ENCODE peak calls at places on chromosomes 12 and 14, in seven cellular contexts. One of them, this sample, is unnamed.

GRCh38 chr12:91866566-91866965 is 279.1 kb downstream of the BTG1 start:
- DNase-seq in SW480: peak; percentile 97
- DNase-seq in HTR-8/SVneo: no peak
- DNase-seq in AG10803: no peak
- DNase-seq in activated B cell treated with CpG ODN at 0.5 μM for 24 hours: no peak
- DNase-seq in CD8-positive, alpha-beta T cell: no peak
- DNase-seq in effector CD8-positive, alpha-beta T cell: no peak
- DNase-seq in this sample: no peak

GRCh38 chr14:103880334-103880985 is 33.1 kb upstream of the PPP1R13B start:
- DNase-seq in activated B cell treated with CpG ODN at 0.5 μM for 24 hours: no peak
- DNase-seq in HTR-8/SVneo: no peak
- DNase-seq in SW480: peak; percentile 85
- DNase-seq in effector CD8-positive, alpha-beta T cell: peak; percentile 12
- DNase-seq in AG10803: peak; percentile 83
- DNase-seq in CD8-positive, alpha-beta T cell: peak; percentile 42
- DNase-seq in this sample: peak; percentile 94

GRCh38 chr12:25585021-25585523 is 32.0 kb upstream of the LMNTD1 start:
- DNase-seq in CD8-positive, alpha-beta T cell: no peak
- DNase-seq in AG10803: peak; percentile 74
- DNase-seq in HTR-8/SVneo: no peak
- DNase-seq in SW480: no peak
- DNase-seq in activated B cell treated with CpG ODN at 0.5 μM for 24 hours: no peak
- DNase-seq in effector CD8-positive, alpha-beta T cell: no peak
- DNase-seq in this sample: no peak

GRCh38 chr12:11839093-11839641 is 189.7 kb downstream of the ETV6 start:
- DNase-seq in CD8-positive, alpha-beta T cell: no peak
- DNase-seq in SW480: no peak
- DNase-seq in effector CD8-positive, alpha-beta T cell: no peak
- DNase-seq in HTR-8/SVneo: no peak
- DNase-seq in AG10803: no peak
- DNase-seq in activated B cell treated with CpG ODN at 0.5 μM for 24 hours: no peak
- DNase-seq in this sample: no peak

GRCh38 chr14:93008381-93008780 is 85.4 kb downstream of the CHGA start:
- DNase-seq in activated B cell treated with CpG ODN at 0.5 μM for 24 hours: no peak
- DNase-seq in effector CD8-positive, alpha-beta T cell: no peak
- DNase-seq in HTR-8/SVneo: peak; percentile 33
- DNase-seq in CD8-positive, alpha-beta T cell: no peak
- DNase-seq in SW480: no peak
- DNase-seq in AG10803: peak; percentile 20
- DNase-seq in this sample: no peak

GRCh38 chr12:85029456-85029855 is 6.6 kb downstream of the TSPAN19 start:
- DNase-seq in HTR-8/SVneo: peak; percentile 3
- DNase-seq in activated B cell treated with CpG ODN at 0.5 μM for 24 hours: no peak
- DNase-seq in CD8-positive, alpha-beta T cell: no peak
- DNase-seq in SW480: peak; percentile 25
- DNase-seq in effector CD8-positive, alpha-beta T cell: no peak
- DNase-seq in AG10803: peak; percentile 36
- DNase-seq in this sample: no peak

GRCh38 chr14:42130809-42131208 is 524.1 kb downstream of the LRFN5 start:
- DNase-seq in AG10803: no peak
- DNase-seq in effector CD8-positive, alpha-beta T cell: no peak
- DNase-seq in SW480: no peak
- DNase-seq in HTR-8/SVneo: no peak
- DNase-seq in activated B cell treated with CpG ODN at 0.5 μM for 24 hours: no peak
- DNase-seq in CD8-positive, alpha-beta T cell: no peak
- DNase-seq in this sample: no peak

GRCh38 chr12:56935157-56935556 is 949 bp upstream of the SDR9C7 start:
- DNase-seq in AG10803: no peak
- DNase-seq in activated B cell treated with CpG ODN at 0.5 μM for 24 hours: no peak
- DNase-seq in HTR-8/SVneo: no peak
- DNase-seq in SW480: no peak
- DNase-seq in effector CD8-positive, alpha-beta T cell: no peak
- DNase-seq in CD8-positive, alpha-beta T cell: no peak
- DNase-seq in this sample: no peak

GRCh38 chr12:96493101-96493500 is 3.7 kb downstream of the CFAP54 start:
- DNase-seq in activated B cell treated with CpG ODN at 0.5 μM for 24 hours: no peak
- DNase-seq in AG10803: peak; percentile 25
- DNase-seq in effector CD8-positive, alpha-beta T cell: no peak
- DNase-seq in SW480: no peak
- DNase-seq in CD8-positive, alpha-beta T cell: no peak
- DNase-seq in HTR-8/SVneo: no peak
- DNase-seq in this sample: no peak

GRCh38 chr14:55386037-55386798 is 25.4 kb downstream of the ATG14 start:
- DNase-seq in CD8-positive, alpha-beta T cell: no peak
- DNase-seq in effector CD8-positive, alpha-beta T cell: no peak
- DNase-seq in SW480: no peak
- DNase-seq in AG10803: no peak
- DNase-seq in HTR-8/SVneo: no peak
- DNase-seq in activated B cell treated with CpG ODN at 0.5 μM for 24 hours: no peak
- DNase-seq in this sample: no peak

GRCh38 chr12:113010701-113011100 is 32.4 kb downstream of the OAS2 start:
- DNase-seq in AG10803: no peak
- DNase-seq in HTR-8/SVneo: no peak
- DNase-seq in activated B cell treated with CpG ODN at 0.5 μM for 24 hours: no peak
- DNase-seq in effector CD8-positive, alpha-beta T cell: no peak
- DNase-seq in CD8-positive, alpha-beta T cell: no peak
- DNase-seq in SW480: no peak
- DNase-seq in this sample: no peak

GRCh38 chr12:6089041-6089823 is 35.2 kb downstream of the VWF start:
- DNase-seq in HTR-8/SVneo: no peak
- DNase-seq in AG10803: no peak
- DNase-seq in SW480: peak; percentile 88
- DNase-seq in CD8-positive, alpha-beta T cell: no peak
- DNase-seq in effector CD8-positive, alpha-beta T cell: no peak
- DNase-seq in activated B cell treated with CpG ODN at 0.5 μM for 24 hours: no peak
- DNase-seq in this sample: peak; percentile 57

GRCh38 chr14:99982449-99983250 is 82.6 kb upstream of the EVL start:
- DNase-seq in activated B cell treated with CpG ODN at 0.5 μM for 24 hours: no peak
- DNase-seq in HTR-8/SVneo: peak; percentile 66
- DNase-seq in SW480: peak; percentile 65
- DNase-seq in effector CD8-positive, alpha-beta T cell: peak; percentile 45
- DNase-seq in AG10803: peak; percentile 67
- DNase-seq in CD8-positive, alpha-beta T cell: peak; percentile 45
- DNase-seq in this sample: no peak

GRCh38 chr12:17992002-17992656 is 97.9 kb downstream of the RERGL start:
- DNase-seq in activated B cell treated with CpG ODN at 0.5 μM for 24 hours: no peak
- DNase-seq in CD8-positive, alpha-beta T cell: no peak
- DNase-seq in AG10803: peak; percentile 55
- DNase-seq in effector CD8-positive, alpha-beta T cell: no peak
- DNase-seq in SW480: peak; percentile 44
- DNase-seq in HTR-8/SVneo: no peak
- DNase-seq in this sample: no peak

GRCh38 chr12:48028541-48029400 is 24.5 kb upstream of the COL2A1 start:
- DNase-seq in activated B cell treated with CpG ODN at 0.5 μM for 24 hours: no peak
- DNase-seq in SW480: no peak
- DNase-seq in HTR-8/SVneo: no peak
- DNase-seq in CD8-positive, alpha-beta T cell: no peak
- DNase-seq in effector CD8-positive, alpha-beta T cell: no peak
- DNase-seq in AG10803: no peak
- DNase-seq in this sample: no peak

GRCh38 chr12:67447180-67447579 is 178.0 kb downstream of the CAND1 start:
- DNase-seq in CD8-positive, alpha-beta T cell: no peak
- DNase-seq in activated B cell treated with CpG ODN at 0.5 μM for 24 hours: no peak
- DNase-seq in effector CD8-positive, alpha-beta T cell: no peak
- DNase-seq in SW480: no peak
- DNase-seq in AG10803: no peak
- DNase-seq in HTR-8/SVneo: no peak
- DNase-seq in this sample: no peak

GRCh38 chr12:104792570-104792969 is 165.5 kb downstream of the SLC41A2 start:
- DNase-seq in HTR-8/SVneo: peak; percentile 37
- DNase-seq in AG10803: peak; percentile 91
- DNase-seq in activated B cell treated with CpG ODN at 0.5 μM for 24 hours: no peak
- DNase-seq in effector CD8-positive, alpha-beta T cell: no peak
- DNase-seq in SW480: peak; percentile 2
- DNase-seq in CD8-positive, alpha-beta T cell: no peak
- DNase-seq in this sample: no peak

GRCh38 chr12:103547929-103548328 is 39.1 kb upstream of the STAB2 start:
- DNase-seq in AG10803: no peak
- DNase-seq in SW480: no peak
- DNase-seq in effector CD8-positive, alpha-beta T cell: no peak
- DNase-seq in CD8-positive, alpha-beta T cell: no peak
- DNase-seq in HTR-8/SVneo: no peak
- DNase-seq in activated B cell treated with CpG ODN at 0.5 μM for 24 hours: no peak
- DNase-seq in this sample: no peak

GRCh38 chr12:51678086-51678724 is 87.2 kb downstream of the SCN8A start:
- DNase-seq in activated B cell treated with CpG ODN at 0.5 μM for 24 hours: no peak
- DNase-seq in AG10803: peak; percentile 64
- DNase-seq in SW480: peak; percentile 64
- DNase-seq in HTR-8/SVneo: peak; percentile 59
- DNase-seq in CD8-positive, alpha-beta T cell: no peak
- DNase-seq in effector CD8-positive, alpha-beta T cell: no peak
- DNase-seq in this sample: no peak

GRCh38 chr14:85439696-85440328 is 90.1 kb upstream of the FLRT2 start:
- DNase-seq in activated B cell treated with CpG ODN at 0.5 μM for 24 hours: no peak
- DNase-seq in CD8-positive, alpha-beta T cell: no peak
- DNase-seq in HTR-8/SVneo: peak; percentile 58
- DNase-seq in effector CD8-positive, alpha-beta T cell: no peak
- DNase-seq in AG10803: peak; percentile 94
- DNase-seq in SW480: no peak
- DNase-seq in this sample: no peak

GRCh38 chr12:77493311-77493710 is 337.4 kb upstream of the NAV3 start:
- DNase-seq in effector CD8-positive, alpha-beta T cell: no peak
- DNase-seq in activated B cell treated with CpG ODN at 0.5 μM for 24 hours: no peak
- DNase-seq in AG10803: peak; percentile 19
- DNase-seq in HTR-8/SVneo: no peak
- DNase-seq in CD8-positive, alpha-beta T cell: no peak
- DNase-seq in SW480: no peak
- DNase-seq in this sample: no peak

GRCh38 chr12:22029991-22030390 is 16.0 kb upstream of the CMAS start:
- DNase-seq in SW480: no peak
- DNase-seq in AG10803: no peak
- DNase-seq in CD8-positive, alpha-beta T cell: no peak
- DNase-seq in HTR-8/SVneo: no peak
- DNase-seq in effector CD8-positive, alpha-beta T cell: no peak
- DNase-seq in activated B cell treated with CpG ODN at 0.5 μM for 24 hours: no peak
- DNase-seq in this sample: no peak

GRCh38 chr12:42584539-42585174 is 4.9 kb downstream of the PRICKLE1 start:
- DNase-seq in activated B cell treated with CpG ODN at 0.5 μM for 24 hours: no peak
- DNase-seq in SW480: no peak
- DNase-seq in HTR-8/SVneo: no peak
- DNase-seq in CD8-positive, alpha-beta T cell: no peak
- DNase-seq in effector CD8-positive, alpha-beta T cell: no peak
- DNase-seq in AG10803: no peak
- DNase-seq in this sample: no peak

GRCh38 chr14:51401272-51401671 is 161.2 kb downstream of the TMX1 start:
- DNase-seq in CD8-positive, alpha-beta T cell: no peak
- DNase-seq in SW480: no peak
- DNase-seq in activated B cell treated with CpG ODN at 0.5 μM for 24 hours: no peak
- DNase-seq in effector CD8-positive, alpha-beta T cell: no peak
- DNase-seq in AG10803: peak; percentile 80
- DNase-seq in HTR-8/SVneo: no peak
- DNase-seq in this sample: no peak

GRCh38 chr14:83867871-83868270 is 1662.1 kb upstream of the FLRT2 start:
- DNase-seq in CD8-positive, alpha-beta T cell: no peak
- DNase-seq in effector CD8-positive, alpha-beta T cell: no peak
- DNase-seq in SW480: no peak
- DNase-seq in AG10803: no peak
- DNase-seq in activated B cell treated with CpG ODN at 0.5 μM for 24 hours: no peak
- DNase-seq in HTR-8/SVneo: no peak
- DNase-seq in this sample: no peak

GRCh38 chr12:74401966-74402365 is 135.7 kb upstream of the ATXN7L3B start:
- DNase-seq in AG10803: no peak
- DNase-seq in effector CD8-positive, alpha-beta T cell: no peak
- DNase-seq in SW480: no peak
- DNase-seq in activated B cell treated with CpG ODN at 0.5 μM for 24 hours: no peak
- DNase-seq in HTR-8/SVneo: no peak
- DNase-seq in CD8-positive, alpha-beta T cell: no peak
- DNase-seq in this sample: no peak

GRCh38 chr12:59626382-59626781 is 30.6 kb downstream of the SLC16A7 start:
- DNase-seq in CD8-positive, alpha-beta T cell: no peak
- DNase-seq in AG10803: peak; percentile 18
- DNase-seq in effector CD8-positive, alpha-beta T cell: no peak
- DNase-seq in HTR-8/SVneo: no peak
- DNase-seq in activated B cell treated with CpG ODN at 0.5 μM for 24 hours: no peak
- DNase-seq in SW480: no peak
- DNase-seq in this sample: no peak

GRCh38 chr12:123363743-123364531 is 710 bp downstream of the SBNO1 start:
- DNase-seq in AG10803: no peak
- DNase-seq in effector CD8-positive, alpha-beta T cell: peak; percentile 13
- DNase-seq in activated B cell treated with CpG ODN at 0.5 μM for 24 hours: peak; percentile 46
- DNase-seq in SW480: no peak
- DNase-seq in CD8-positive, alpha-beta T cell: peak; percentile 12
- DNase-seq in HTR-8/SVneo: no peak
- DNase-seq in this sample: no peak

This sample was measured in mesenteric fat pad.